ENCODE peak calls at places on chromosomes 16 and 17, in nine cellular contexts. R, I, T, P, Q, D, A, G and H are unnamed samples.

GRCh38 chr17:64709481-64709880 is 47.4 kb upstream of the SMURF2 start:
- DNase-seq in G (peak), T (no peak), P (no peak), I (no peak), R (no peak), D (no peak), Q (no peak), A (no peak), H (no peak)

GRCh38 chr17:69473801-69474170 is 59.3 kb downstream of the MAP2K6 start:
- DNase-seq in Q (peak), T (no peak), P (no peak), A (no peak), I (peak), D (no peak), R (no peak), G (no peak), H (no peak)

GRCh38 chr17:32671891-32672290 is 185.1 kb downstream of the CDK5R1 start:
- DNase-seq in T (no peak), A (no peak), G (no peak), P (peak), I (peak), Q (peak), R (no peak), D (no peak), H (no peak)

GRCh38 chr16:1823821-1824220 is 2.8 kb downstream of the HAGH start:
- DNase-seq in G (peak), D (peak), A (peak), R (no peak), P (no peak), T (no peak), Q (peak), I (peak), H (peak)

GRCh38 chr17:16593356-16594102 is 24.5 kb upstream of the ZNF287 start:
- DNase-seq in T (no peak), G (no peak), Q (no peak), A (no peak), R (no peak), I (no peak), P (no peak), D (no peak), H (no peak)

GRCh38 chr17:17419166-17419565 is 57.6 kb upstream of the MED9 start:
- DNase-seq in A (no peak), P (no peak), D (no peak), I (no peak), R (no peak), Q (no peak), T (no peak), G (no peak), H (no peak)

GRCh38 chr17:74943808-74944522 is 8.3 kb downstream of the OTOP3 start:
- DNase-seq in G (peak), D (no peak), I (no peak), P (no peak), Q (no peak), R (no peak), A (peak), T (no peak), H (no peak)

GRCh38 chr16:89958068-89958467 is 9.5 kb downstream of the DEF8 start:
- DNase-seq in Q (peak), P (peak), A (peak), R (no peak), D (no peak), T (no peak), G (peak), I (peak), H (no peak)

GRCh38 chr16:22641030-22641671 is 130.5 kb downstream of the NPIPB5 start:
- DNase-seq in P (no peak), A (peak), T (no peak), I (peak), G (peak), D (no peak), Q (peak), R (no peak), H (no peak)